ENCODE peak calls at places on chromosomes 7 and 10, in four cellular contexts. V, F, U and O are unnamed samples.

GRCh38 chr7:75058406-75058805 is 15.2 kb downstream of the RCC1L start:
- DNase-seq in V (no peak), F (no peak), U (no peak), O (no peak)

GRCh38 chr10:78634389-78634815 is 434.4 kb upstream of the ZMIZ1 start:
- DNase-seq in V (no peak), F (no peak), U (no peak), O (no peak)

GRCh38 chr7:120857558-120858298 is at the start of gene TSPAN12:
- DNase-seq in V (peak; percentile 56), F (peak; percentile 52), U (peak; percentile 9), O (peak; percentile 18)

GRCh38 chr10:14397069-14397468 is 66.3 kb upstream of the FRMD4A start:
- DNase-seq in V (no peak), F (no peak), U (no peak), O (no peak)

GRCh38 chr10:73865459-73866442 is 8.6 kb downstream of the CAMK2G start:
- DNase-seq in V (no peak), F (peak; percentile 42), U (peak; percentile 47), O (peak; percentile 58)

GRCh38 chr7:105198223-105198622 is 184.2 kb downstream of the KMT2E start:
- DNase-seq in V (no peak), F (no peak), U (no peak), O (no peak)

GRCh38 chr10:117503170-117503885 is 39.2 kb upstream of the EMX2 start:
- DNase-seq in V (peak; percentile 21), F (no peak), U (no peak), O (no peak)

GRCh38 chr10:53045315-53045714 is 272.7 kb upstream of the MBL2 start:
- DNase-seq in V (no peak), F (no peak), U (no peak), O (no peak)

GRCh38 chr7:16298221-16298620 is 123.1 kb downstream of the CRPPA start:
- DNase-seq in V (no peak), F (no peak), U (no peak), O (no peak)

GRCh38 chr7:47293884-47294568 is 287.9 kb downstream of the TNS3 start:
- DNase-seq in V (no peak), F (no peak), U (no peak), O (no peak)

GRCh38 chr10:29656451-29656992 is 21.8 kb upstream of the SVIL start:
- DNase-seq in V (no peak), F (no peak), U (no peak), O (no peak)